ENCODE peak calls at places on chromosome 19, in seven cellular contexts. R is A549, D is IMR-90, B is SK-N-SH, P is HepG2, O is H1, A is GM12878. L is an unnamed sample.

GRCh38 chr19:49912965-49913685 is 15.9 kb upstream of the ATF5 start:
- DNase-seq in R (no peak), P (peak; percentile 44), O (no peak), A (no peak), D (peak; percentile 44), B (no peak), L (peak; percentile 54)

GRCh38 chr19:12840091-12841079 is 2.1 kb downstream of the MAST1 start:
- DNase-seq in B (peak; percentile 90), P (no peak), D (peak; percentile 63), O (peak; percentile 97), A (no peak), R (peak; percentile 80), L (peak; percentile 97)

GRCh38 chr19:5674734-5675133 is 5.6 kb downstream of the MICOS13 start:
- DNase-seq in D (no peak), R (no peak), O (no peak), A (no peak), B (no peak), P (no peak), L (no peak)

GRCh38 chr19:54137913-54138776 is 583 bp downstream of the CNOT3 start:
- DNase-seq in B (peak; percentile 75), D (no peak), P (no peak), A (no peak), R (no peak), O (no peak), L (peak; percentile 26)

GRCh38 chr19:367963-368623 is 23.5 kb upstream of the MIER2 start:
- DNase-seq in D (no peak), P (no peak), A (no peak), O (no peak), B (no peak), R (no peak), L (no peak)

GRCh38 chr19:45177817-45178261 is at the start of gene TRAPPC6A:
- DNase-seq in R (peak; percentile 74), D (peak; percentile 70), B (no peak), O (no peak), A (no peak), P (no peak), L (no peak)

GRCh38 chr19:10209305-10209704 is 14.6 kb upstream of the DNMT1 start:
- DNase-seq in A (no peak), R (no peak), D (peak; percentile 87), P (no peak), B (no peak), O (no peak), L (no peak)

GRCh38 chr19:38801359-38802095 is 11.2 kb downstream of the LGALS4 start:
- DNase-seq in A (no peak), O (no peak), P (no peak), D (no peak), B (no peak), R (no peak), L (no peak)

DNA sequence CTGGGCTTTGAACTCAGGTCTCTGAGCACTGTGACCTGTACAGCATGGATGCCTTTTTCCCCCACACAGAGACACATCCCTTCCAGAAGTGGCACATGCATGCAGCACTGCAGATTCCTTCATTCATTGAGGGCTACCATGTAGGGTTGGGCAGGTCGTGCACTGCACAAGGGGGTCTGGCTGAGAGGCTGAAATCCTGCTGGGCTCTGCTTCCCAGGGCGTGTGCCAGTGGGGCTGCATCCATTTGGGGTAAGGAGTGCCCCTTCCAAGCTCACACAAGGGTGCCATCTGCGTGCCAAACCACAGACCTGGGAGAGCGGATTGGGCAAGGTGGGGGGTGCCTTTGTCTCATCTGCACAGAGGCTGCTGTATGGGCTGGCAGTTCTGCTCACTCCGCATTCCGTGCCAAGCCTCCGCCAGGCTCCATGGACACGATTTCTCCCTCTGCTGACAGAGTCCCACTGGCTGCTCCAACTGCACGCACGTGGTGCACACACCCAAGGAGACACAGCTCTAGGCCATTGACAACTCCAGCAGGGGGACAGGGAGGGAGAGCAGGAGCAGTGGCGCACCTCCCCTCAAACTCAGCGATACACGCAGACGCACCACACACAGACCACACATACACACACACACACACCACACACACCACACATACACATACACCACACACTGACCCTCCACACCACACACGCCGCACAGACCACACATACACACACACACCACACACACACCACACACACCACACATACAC is 4.5 kb upstream of the SHISA7 start:
- DNase-seq in P (no peak), R (peak; percentile 90), O (no peak), A (no peak), B (peak; percentile 78), D (peak; percentile 15), L (peak; percentile 6)
- TF ChIP-seq RFX5 in P (no peak), R (no peak), O (no peak), A (no peak), B (no peak), D (no peak), L (no peak)

GRCh38 chr19:42233638-42234292 is 8.6 kb downstream of the GSK3A start:
- DNase-seq in D (no peak), O (no peak), R (no peak), P (no peak), A (no peak), B (no peak), L (no peak)

GRCh38 chr19:42234364-42234763 is 8.0 kb downstream of the GSK3A start:
- DNase-seq in P (no peak), O (no peak), D (no peak), B (no peak), A (no peak), R (no peak), L (no peak)

GRCh38 chr19:42233106-42233505 is 9.3 kb downstream of the GSK3A start:
- DNase-seq in R (no peak), P (no peak), D (no peak), A (no peak), O (no peak), B (no peak), L (peak; percentile 59)

GRCh38 chr19:42229855-42230331 is 9.8 kb downstream of the ZNF526 start:
- DNase-seq in D (peak; percentile 12), B (no peak), A (no peak), P (no peak), R (peak; percentile 65), O (no peak), L (no peak)

DNA sequence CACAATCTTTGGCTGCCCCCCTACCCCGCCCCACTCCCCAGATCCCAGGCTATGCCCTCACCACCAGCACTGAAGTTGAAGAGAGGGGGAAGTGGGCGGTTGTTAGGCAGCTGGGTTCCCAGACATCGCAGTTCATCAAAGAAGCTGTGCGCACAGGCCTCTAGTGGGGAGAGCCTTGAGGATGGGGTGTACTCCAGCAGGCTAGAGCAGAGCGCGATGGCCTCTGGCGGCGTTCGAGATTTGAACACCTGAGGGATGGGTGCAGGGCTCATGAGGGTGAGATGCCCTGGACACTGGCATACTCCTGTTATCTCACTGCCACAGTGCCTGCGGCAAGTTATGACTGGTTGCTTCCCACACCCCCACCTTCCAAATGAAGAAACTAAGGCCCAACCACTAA is 10.0 kb downstream of the GSK3A start:
- DNase-seq in B (no peak), D (no peak), R (no peak), P (no peak), A (no peak), O (no peak), L (no peak)
- TF ChIP-seq RFX5 in B (no peak), D (no peak), R (no peak), P (no peak), A (no peak), O (no peak), L (no peak)

DNA sequence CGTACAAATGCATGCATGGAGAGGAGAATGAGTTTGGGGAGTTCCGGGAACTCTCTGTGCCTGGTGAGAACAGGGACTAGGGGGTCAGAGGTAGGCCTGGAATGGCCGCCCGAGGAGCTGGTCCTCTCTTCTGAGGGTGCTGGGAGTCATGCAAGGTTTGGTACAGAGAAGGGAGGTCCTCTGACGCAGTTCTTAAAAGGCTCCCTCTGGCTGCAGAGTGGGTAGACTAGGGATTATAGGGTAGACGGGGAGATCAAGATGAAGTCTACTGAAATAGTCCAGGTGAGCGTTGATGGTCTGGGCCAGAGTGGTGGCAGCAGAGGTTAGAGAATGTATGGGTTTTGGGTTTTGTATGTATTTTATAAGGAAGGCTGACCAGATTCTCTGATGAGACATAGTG is 796 bp downstream of the ZNF304 start:
- DNase-seq in O (no peak), A (no peak), R (no peak), B (no peak), D (peak; percentile 4), P (no peak), L (peak; percentile 20)
- TF ChIP-seq RFX5 in O (no peak), A (no peak), R (no peak), B (no peak), D (no peak), P (no peak), L (no peak)

DNA sequence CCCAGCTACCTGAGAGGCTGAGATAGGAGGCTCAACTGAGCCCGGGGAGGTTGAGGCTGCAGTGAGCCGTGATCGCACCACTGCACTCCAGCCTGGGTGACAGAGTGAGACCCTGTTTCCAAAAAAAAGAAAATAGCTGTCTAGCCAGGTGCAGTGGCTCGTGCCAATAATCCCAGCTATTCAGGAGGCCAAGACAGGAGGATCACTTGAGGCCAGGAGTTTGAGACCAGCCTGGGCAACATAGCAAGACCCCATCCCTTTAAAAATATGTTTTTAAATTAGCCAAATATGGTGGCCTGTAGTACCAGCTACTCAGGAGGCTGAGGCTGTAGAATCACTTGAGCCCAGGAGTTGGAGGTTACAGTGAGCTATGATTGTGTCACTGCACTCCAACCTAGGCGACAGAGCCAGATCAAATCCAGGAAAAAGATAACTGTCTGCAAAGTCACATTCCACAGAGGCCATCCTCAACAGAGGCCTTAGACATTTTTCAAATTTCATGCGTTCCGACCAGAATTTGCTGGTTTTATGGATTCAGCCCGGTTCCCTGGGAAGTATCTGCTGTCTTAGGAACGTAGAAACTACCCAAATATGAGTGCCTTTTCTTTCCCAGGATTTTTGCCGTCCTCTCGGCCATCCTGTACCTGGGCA is 58.7 kb upstream of the USE1 start:
- DNase-seq in A (no peak), B (no peak), P (no peak), O (no peak), D (no peak), R (no peak), L (no peak)
- TF ChIP-seq RFX5 in A (no peak), B (no peak), P (no peak), O (no peak), D (no peak), R (no peak), L (no peak)

DNA sequence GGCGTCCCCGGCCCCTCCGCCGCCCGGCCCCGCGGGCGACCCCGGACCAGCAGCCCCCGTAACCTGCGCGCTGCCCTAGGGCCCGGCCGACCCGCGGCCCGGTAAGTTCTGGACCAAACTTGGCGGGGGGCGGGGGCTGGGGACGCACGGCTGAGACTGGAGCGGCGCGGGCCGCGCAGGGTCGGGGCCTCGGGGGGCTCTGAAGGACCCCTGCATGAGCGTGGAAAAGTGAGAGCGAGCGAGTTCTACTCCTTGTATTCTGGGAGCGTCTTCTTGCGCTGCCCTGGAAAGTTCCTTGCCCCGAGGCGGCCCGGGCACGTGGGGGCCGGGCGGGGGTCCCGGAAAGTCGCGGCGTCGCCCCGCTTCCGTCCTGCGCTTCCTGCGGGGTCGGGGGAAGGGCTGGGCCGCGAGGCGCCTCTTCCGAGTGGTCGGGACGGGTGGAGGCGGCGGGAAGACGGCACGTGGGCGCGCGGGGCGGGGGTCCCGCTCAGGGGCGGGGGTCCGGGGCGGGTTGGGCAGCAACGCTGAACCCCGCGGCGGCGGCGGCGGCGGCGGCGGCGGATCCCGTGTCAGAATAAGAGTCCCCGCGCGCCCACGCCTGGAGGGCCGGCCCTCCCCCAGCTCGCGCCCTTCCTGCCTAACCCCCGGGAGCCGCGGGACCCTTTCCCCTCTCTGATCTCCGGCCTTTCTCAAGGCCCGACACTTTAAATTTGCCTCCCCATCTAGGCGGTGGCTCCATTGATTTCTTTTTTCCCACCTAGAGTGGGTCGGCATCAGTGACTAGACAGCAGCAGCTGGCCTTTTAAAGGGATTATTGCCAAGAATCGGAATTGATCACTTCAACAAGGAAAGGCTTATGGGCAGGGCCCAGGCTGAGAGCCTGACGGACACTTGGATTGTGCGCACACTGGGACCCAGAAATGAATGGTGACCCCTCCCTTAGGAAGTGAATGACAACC is 723 bp downstream of the GATAD2A start:
- DNase-seq in B (peak; percentile 80), R (peak; percentile 30), A (no peak), D (peak; percentile 60), O (no peak), P (no peak), L (peak; percentile 65)
- TF ChIP-seq RFX5 in B (no peak), R (no peak), A (no peak), D (no peak), O (no peak), P (no peak), L (no peak)

L was measured in K562.